ENCODE peak calls at places on chromosomes 2 and 18, in five cellular contexts. K is mesendoderm, U is skeletal muscle cell, D is fibroblast of lung, H is heart left ventricle. M is an unnamed sample.
A peak's percentile ranks its signal among the peaks of the same experiment; 100 is the strongest.

GRCh38 chr2:26335231-26335630 is 10.7 kb upstream of the SELENOI start:
- DNase-seq in K (no peak), U (no peak), D (no peak), H (no peak), M (no peak)

GRCh38 chr2:175414872-175415487 is 233.5 kb upstream of the ATP5MC3 start:
- DNase-seq in K (peak; percentile 75), U (peak; percentile 20), D (peak; percentile 47), H (peak; percentile 52), M (peak; percentile 54)

GRCh38 chr2:16270441-16270840 is 330.1 kb downstream of the MYCN start:
- DNase-seq in K (no peak), U (no peak), D (no peak), H (no peak), M (no peak)

GRCh38 chr18:7383336-7383980 is 152.6 kb downstream of the LRRC30 start:
- DNase-seq in K (no peak), U (no peak), D (no peak), H (no peak), M (no peak)

GRCh38 chr2:99278793-99279291 is 22.2 kb downstream of the LYG1 start:
- DNase-seq in K (no peak), U (peak; percentile 81), D (peak; percentile 96), H (no peak), M (peak; percentile 83)

GRCh38 chr2:46519265-46519664 is 39.9 kb downstream of the TMEM247 start:
- DNase-seq in K (no peak), U (no peak), D (no peak), H (no peak), M (no peak)

GRCh38 chr2:207805566-207806226 is 36.0 kb upstream of the FZD5 start:
- DNase-seq in K (peak; percentile 24), U (no peak), D (peak; percentile 36), H (no peak), M (no peak)

GRCh38 chr2:7093376-7093775 is 176.2 kb downstream of the RNF144A start:
- DNase-seq in K (no peak), U (no peak), D (no peak), H (no peak), M (no peak)

GRCh38 chr2:23611839-23612238 is 226.9 kb downstream of the KLHL29 start:
- DNase-seq in K (no peak), U (no peak), D (no peak), H (no peak), M (no peak)

GRCh38 chr2:161246301-161246700 is 61.9 kb upstream of the PSMD14 start:
- DNase-seq in K (peak; percentile 53), U (no peak), D (no peak), H (no peak), M (no peak)
- H3K4me3 ChIP-seq in K (no peak overlapping the region), U (no peak overlapping the region), D (no peak overlapping the region), H (no peak overlapping the region), M (no peak overlapping the region)

DNA sequence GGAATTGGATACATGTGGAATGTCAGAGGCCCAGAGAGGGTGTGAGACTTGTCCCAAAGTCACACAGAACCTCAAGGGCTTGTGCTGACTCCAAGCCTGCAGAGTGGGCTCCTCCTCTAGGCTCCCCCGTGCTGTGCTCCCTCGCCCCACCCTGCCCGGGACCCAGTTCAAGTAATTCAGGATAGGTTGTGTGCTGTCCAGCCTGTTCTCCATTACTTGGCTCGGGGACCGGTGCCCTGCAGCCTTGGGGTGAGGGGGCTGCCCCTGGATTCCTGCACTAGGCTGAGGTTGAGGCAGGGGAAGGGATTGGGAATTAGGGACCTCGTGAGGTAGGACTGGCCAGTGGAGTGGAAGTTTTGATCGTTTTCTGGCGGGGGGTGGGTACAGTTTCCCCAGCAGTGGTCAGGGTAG is 2.8 kb downstream of the CTDSP1 start:
- DNase-seq in K (no peak), U (no peak), D (no peak), H (no peak), M (no peak)
- H3K4me3 ChIP-seq in K (no peak overlapping the region), U (no peak overlapping the region), D (no peak overlapping the region), H (no peak overlapping the region), M (no peak overlapping the region)

GRCh38 chr18:29163596-29163995 is 986.7 kb upstream of the CDH2 start:
- DNase-seq in K (no peak), U (no peak), D (no peak), H (no peak), M (no peak)
- H3K4me3 ChIP-seq in K (no peak overlapping the region), U (no peak overlapping the region), D (no peak overlapping the region), H (no peak overlapping the region), M (no peak overlapping the region)

DNA sequence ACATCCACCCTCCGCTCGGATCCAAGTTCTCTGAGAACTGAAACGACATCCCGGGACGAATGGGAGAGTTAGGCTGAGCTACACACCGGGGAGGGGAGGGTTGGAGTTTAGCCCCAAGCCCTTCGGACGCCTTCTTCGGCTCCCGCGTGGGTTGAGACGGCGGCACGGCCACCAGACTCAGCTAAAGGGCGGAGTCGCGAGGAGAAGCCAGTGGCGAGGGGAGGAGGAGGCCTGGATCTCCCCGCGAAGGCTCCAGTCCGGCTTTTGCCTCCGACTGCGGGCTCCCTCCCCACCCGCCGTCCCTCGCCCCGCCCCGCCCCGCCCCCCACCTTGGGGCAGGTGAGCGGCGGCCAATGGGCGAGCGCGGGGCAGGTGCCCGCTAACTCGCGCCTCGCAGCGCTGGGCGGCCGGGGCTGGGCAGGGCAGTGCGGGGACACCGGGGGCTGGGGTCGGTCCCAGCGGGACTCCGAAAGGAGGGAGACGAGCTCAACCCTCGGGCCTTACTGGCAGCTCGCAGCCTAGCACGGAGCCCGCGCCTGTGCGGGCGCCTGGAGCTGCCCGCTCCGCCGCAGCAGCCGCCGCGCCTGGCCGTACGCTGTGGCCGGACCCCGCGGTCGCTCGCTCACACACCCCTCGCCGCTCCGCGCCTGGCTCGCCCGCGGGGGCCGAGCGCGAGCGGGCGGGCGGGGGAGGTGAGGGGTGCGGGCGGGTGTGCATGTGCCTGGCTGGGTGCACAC is at the start of gene EMX1:
- DNase-seq in K (peak; percentile 93), U (no peak), D (no peak), H (no peak), M (no peak)
- H3K4me3 ChIP-seq in K (peak within 1 kb of the TSS; percentile 1), U (no peak within 1 kb of the TSS), D (no peak within 1 kb of the TSS), H (peak within 1 kb of the TSS; percentile 40), M (no peak within 1 kb of the TSS)

GRCh38 chr18:58947136-58947732 is 82.6 kb downstream of the ZNF532 start:
- DNase-seq in K (no peak), U (no peak), D (no peak), H (no peak), M (no peak)
- H3K4me3 ChIP-seq in K (no peak overlapping the region), U (no peak overlapping the region), D (no peak overlapping the region), H (no peak overlapping the region), M (no peak overlapping the region)